ENCODE peak calls at places on chromosomes 12 and 14, in five cellular contexts. L is DMS153; U is non-pigmented ciliary epithelial cell; H is effector memory CD8-positive, alpha-beta T cell; W is Peyer's patch. M is an unnamed sample.

GRCh38 chr14:46490150-46490769 is 161.3 kb downstream of the RPL10L start:
- DNase-seq in L (no peak), U (no peak), H (no peak), W (no peak), M (no peak)

GRCh38 chr12:6745751-6746525 is 7.0 kb downstream of the MLF2 start:
- DNase-seq in W (peak; percentile 54), L (no peak), U (no peak), H (no peak), M (no peak)

GRCh38 chr12:93408813-93409212 is 31.1 kb downstream of the NUDT4 start:
- DNase-seq in L (no peak), W (no peak), H (no peak), U (no peak), M (no peak)

GRCh38 chr14:46048127-46048526 is 603.5 kb downstream of the RPL10L start:
- DNase-seq in W (no peak), L (no peak), H (no peak), U (no peak), M (no peak)

GRCh38 chr12:32069071-32069470 is 37.6 kb upstream of the BICD1 start:
- DNase-seq in U (no peak), L (no peak), W (no peak), H (no peak), M (no peak)

GRCh38 chr12:11718768-11719253 is 69.3 kb downstream of the ETV6 start:
- DNase-seq in W (no peak), U (no peak), H (no peak), L (no peak), M (no peak)

GRCh38 chr12:57090456-57090855 is 1.5 kb downstream of the NAB2 start:
- DNase-seq in H (no peak), U (no peak), W (no peak), L (no peak), M (peak; percentile 58)

GRCh38 chr14:104107611-104108569 is 22.4 kb downstream of the ASPG start:
- DNase-seq in L (no peak), H (no peak), W (no peak), U (no peak), M (peak; percentile 87)

GRCh38 chr14:35534130-35534883 is at the start of gene INSM2:
- DNase-seq in W (no peak), H (no peak), U (no peak), L (no peak), M (no peak)

GRCh38 chr12:30691122-30691879 is 4.4 kb downstream of the IPO8 start:
- DNase-seq in W (no peak), H (no peak), U (peak; percentile 43), L (no peak), M (peak; percentile 79)

GRCh38 chr14:73344304-73344703 is 107.0 kb downstream of the PAPLN start:
- DNase-seq in U (no peak), H (no peak), L (no peak), W (no peak), M (no peak)

GRCh38 chr12:52156757-52157565 is 34.9 kb downstream of the KRT80 start:
- DNase-seq in W (peak; percentile 47), U (no peak), L (peak; percentile 29), H (peak; percentile 67), M (peak; percentile 93)

GRCh38 chr12:104653730-104654328 is 197.1 kb downstream of the CHST11 start:
- DNase-seq in U (no peak), H (peak; percentile 40), L (peak; percentile 11), W (no peak), M (no peak)

GRCh38 chr12:54005853-54006699 is 2.7 kb upstream of the HOXC8 start:
- DNase-seq in U (peak; percentile 10), H (peak; percentile 87), W (peak; percentile 91), L (peak; percentile 20), M (peak; percentile 98)

GRCh38 chr12:8860165-8860961 is 37.9 kb downstream of the A2ML1 start:
- DNase-seq in L (no peak), W (peak; percentile 22), H (peak; percentile 12), U (peak; percentile 3), M (no peak)

GRCh38 chr14:50600849-50601248 is 40.9 kb downstream of the ATL1 start:
- DNase-seq in H (no peak), U (no peak), L (no peak), W (no peak), M (no peak)

GRCh38 chr12:100279159-100279558 is 12.2 kb downstream of the SCYL2 start:
- DNase-seq in L (no peak), U (no peak), W (no peak), H (no peak), M (no peak)

GRCh38 chr12:62221107-62221506 is 39.1 kb upstream of the USP15 start:
- DNase-seq in U (no peak), W (no peak), L (no peak), H (no peak), M (no peak)

GRCh38 chr14:101992708-101993107 is 28.3 kb downstream of the DYNC1H1 start:
- DNase-seq in L (no peak), W (peak; percentile 64), H (no peak), U (no peak), M (no peak)

GRCh38 chr12:46549527-46550265 is 177.1 kb upstream of the SLC38A2 start:
- DNase-seq in L (no peak), H (no peak), W (no peak), U (no peak), M (no peak)

GRCh38 chr12:119721306-119721705 is 53.4 kb downstream of the PRKAB1 start:
- DNase-seq in L (no peak), U (no peak), H (no peak), W (no peak), M (no peak)

GRCh38 chr12:21552983-21553673 is 27.0 kb downstream of the SPX start:
- DNase-seq in U (no peak), W (no peak), H (no peak), L (no peak), M (no peak)

GRCh38 chr12:80493466-80493865 is 49.4 kb downstream of the PTPRQ start:
- DNase-seq in W (no peak), U (no peak), L (no peak), H (no peak), M (no peak)

GRCh38 chr14:95460647-95461478 is 55.6 kb downstream of the SYNE3 start:
- DNase-seq in L (peak; percentile 70), H (no peak), U (no peak), W (no peak), M (peak; percentile 97)

GRCh38 chr12:6772331-6772695 is at the start of gene LAG3:
- DNase-seq in U (no peak), W (peak; percentile 37), L (no peak), H (no peak), M (peak; percentile 92)

GRCh38 chr12:51639361-51639760 is 48.3 kb downstream of the SCN8A start:
- DNase-seq in L (no peak), W (no peak), H (no peak), U (no peak), M (no peak)

GRCh38 chr12:104132351-104132956 is 5.6 kb downstream of the NFYB start:
- DNase-seq in U (no peak), L (peak; percentile 72), W (no peak), H (no peak), M (no peak)

GRCh38 chr14:30296956-30297405 is 262.0 kb upstream of the G2E3 start:
- DNase-seq in U (no peak), H (no peak), L (no peak), W (no peak), M (no peak)

GRCh38 chr14:24673534-24674203 is 39.7 kb upstream of the GZMB start:
- DNase-seq in U (no peak), W (peak; percentile 59), H (peak; percentile 73), L (no peak), M (no peak)

GRCh38 chr12:51421266-51421884 is 3.3 kb upstream of the SLC4A8 start:
- DNase-seq in U (peak; percentile 36), L (peak; percentile 80), H (peak; percentile 32), W (no peak), M (peak; percentile 87)